ENCODE peak calls at places on chromosome 4, in eight cellular contexts. F is NCI-H1694, G is EH, I is natural killer cell, V is lung microvascular endothelial cell, Z is naive B cell, U is NCI-H524, N is iris pigment epithelial cell. C is an unnamed sample.

GRCh38 chr4:184118516-184118915 is 99.2 kb downstream of the ENPP6 start:
- DNase-seq in V (no peak), U (no peak), F (no peak), Z (no peak), N (no peak), G (no peak), I (no peak), C (no peak)

GRCh38 chr4:77104405-77105292 is 28.9 kb upstream of the CCNI start:
- DNase-seq in G (peak), U (peak), N (peak), V (peak), F (no peak), I (no peak), Z (no peak), C (no peak)

GRCh38 chr4:98658287-98659105 is at the start of gene TSPAN5:
- DNase-seq in V (peak), G (peak), F (peak), I (peak), Z (peak), U (peak), N (peak), C (peak)

GRCh38 chr4:51843309-51844156 is 580 bp downstream of the DCUN1D4 start:
- DNase-seq in I (no peak), F (no peak), Z (peak), N (peak), V (peak), U (peak), G (peak), C (no peak)

GRCh38 chr4:99404595-99405287 is 30.4 kb downstream of the ADH7 start:
- DNase-seq in V (peak), U (no peak), F (no peak), Z (no peak), I (no peak), N (peak), G (peak), C (peak)

GRCh38 chr4:138406881-138407280 is 164.7 kb upstream of the SLC7A11 start:
- DNase-seq in I (no peak), G (peak), Z (no peak), U (peak), N (peak), V (no peak), F (no peak), C (peak)

GRCh38 chr4:176794151-176794550 is 1.4 kb upstream of the VEGFC start:
- DNase-seq in F (no peak), V (peak), N (peak), I (no peak), U (no peak), G (peak), Z (no peak), C (peak)

GRCh38 chr4:78720994-78721677 is 55.0 kb upstream of the BMP2K start:
- DNase-seq in I (no peak), N (no peak), G (no peak), Z (peak), V (peak), U (no peak), F (no peak), C (no peak)

GRCh38 chr4:161642708-161643107 is 521.1 kb downstream of the FSTL5 start:
- DNase-seq in I (no peak), G (no peak), U (peak), N (peak), F (no peak), V (no peak), Z (no peak), C (no peak)

GRCh38 chr4:81652069-81652478 is 180.4 kb upstream of the RASGEF1B start:
- DNase-seq in N (no peak), I (no peak), U (no peak), G (no peak), F (no peak), V (no peak), Z (no peak), C (peak)

GRCh38 chr4:185183622-185184281 is 20.0 kb downstream of the CFAP97 start:
- DNase-seq in V (peak), I (peak), Z (peak), N (peak), G (peak), U (peak), F (peak), C (peak)

GRCh38 chr4:182978152-182978827 is 61.1 kb upstream of the DCTD start:
- DNase-seq in N (peak), I (no peak), Z (no peak), F (no peak), V (peak), U (no peak), G (peak), C (no peak)

GRCh38 chr4:121712001-121712655 is 15.3 kb upstream of the ANXA5 start:
- DNase-seq in I (no peak), F (no peak), V (no peak), U (no peak), Z (no peak), N (no peak), G (no peak), C (no peak)

GRCh38 chr4:152454398-152455011 is 81.4 kb downstream of the FBXW7 start:
- DNase-seq in Z (no peak), I (no peak), G (peak), N (peak), V (peak), U (peak), F (peak), C (peak)

GRCh38 chr4:1363540-1363939 is 16.5 kb downstream of the UVSSA start:
- DNase-seq in N (no peak), I (no peak), G (no peak), V (no peak), F (no peak), Z (no peak), U (no peak), C (no peak)

GRCh38 chr4:169485791-169486742 is 126.3 kb downstream of the NEK1 start:
- DNase-seq in Z (peak), U (peak), F (peak), I (no peak), G (peak), V (peak), N (peak), C (peak)

GRCh38 chr4:125397226-125397625 is 82.5 kb downstream of the FAT4 start:
- DNase-seq in U (no peak), Z (no peak), F (no peak), N (peak), I (no peak), V (peak), G (no peak), C (no peak)

GRCh38 chr4:6562931-6563901 is 11.8 kb upstream of the MAN2B2 start:
- DNase-seq in N (peak), V (no peak), U (no peak), G (peak), F (no peak), Z (no peak), I (no peak), C (no peak)

GRCh38 chr4:5711479-5712184 is 631 bp downstream of the EVC start:
- DNase-seq in U (peak), N (peak), I (no peak), F (no peak), G (peak), V (peak), Z (no peak), C (no peak)

GRCh38 chr4:48268956-48269860 is at the start of gene TEC:
- DNase-seq in G (peak), V (peak), Z (no peak), I (no peak), N (peak), U (peak), F (no peak), C (peak)

GRCh38 chr4:10099521-10100325 is 16.9 kb downstream of the WDR1 start:
- DNase-seq in I (no peak), G (no peak), U (peak), F (no peak), N (no peak), V (no peak), Z (no peak), C (no peak)

GRCh38 chr4:121189811-121190210 is 25.7 kb upstream of the TNIP3 start:
- DNase-seq in G (no peak), F (no peak), U (no peak), V (no peak), I (no peak), N (no peak), Z (no peak), C (no peak)

GRCh38 chr4:157804986-157805385 is 367.8 kb downstream of the GASK1B start:
- DNase-seq in F (no peak), U (peak), Z (no peak), V (peak), I (no peak), G (no peak), N (peak), C (peak)

GRCh38 chr4:142158980-142159379 is 522.6 kb downstream of the IL15 start:
- DNase-seq in U (no peak), Z (no peak), I (no peak), V (no peak), N (no peak), F (no peak), G (no peak), C (no peak)

GRCh38 chr4:169909897-169910296 is 116.3 kb downstream of the MFAP3L start:
- DNase-seq in I (no peak), F (no peak), V (no peak), U (no peak), G (no peak), Z (no peak), N (no peak), C (no peak)

GRCh38 chr4:43132010-43132582 is 239.6 kb downstream of the GRXCR1 start:
- DNase-seq in N (peak), G (peak), U (peak), F (peak), I (no peak), V (peak), Z (peak), C (peak)

GRCh38 chr4:26613242-26613641 is 29.4 kb downstream of the TBC1D19 start:
- DNase-seq in V (no peak), I (no peak), U (no peak), N (peak), Z (no peak), F (no peak), G (no peak), C (no peak)

GRCh38 chr4:182369211-182369610 is 126.0 kb downstream of the TENM3 start:
- DNase-seq in V (no peak), U (no peak), N (peak), F (no peak), Z (no peak), I (no peak), G (peak), C (no peak)

GRCh38 chr4:68466185-68466584 is 18.9 kb downstream of the TMPRSS11E start:
- DNase-seq in F (no peak), U (no peak), G (peak), N (peak), I (no peak), Z (no peak), V (no peak), C (peak)

GRCh38 chr4:14225683-14226207 is 598.2 kb upstream of the BOD1L1 start:
- DNase-seq in I (no peak), U (no peak), F (no peak), N (no peak), G (no peak), V (no peak), Z (no peak), C (no peak)

GRCh38 chr4:110260299-110260698 is 61.9 kb upstream of the ELOVL6 start:
- DNase-seq in U (no peak), Z (no peak), F (no peak), G (no peak), I (no peak), N (no peak), V (no peak), C (no peak)

GRCh38 chr4:124636793-124637192 is 75.7 kb downstream of the ANKRD50 start:
- DNase-seq in Z (no peak), U (peak), V (no peak), N (peak), G (no peak), I (no peak), F (no peak), C (peak)

GRCh38 chr4:5708171-5708828 is at the start of gene EVC2:
- DNase-seq in G (peak), V (peak), U (peak), Z (no peak), N (peak), I (no peak), F (no peak), C (peak)

GRCh38 chr4:99200148-99200547 is 18.9 kb downstream of the ADH6 start:
- DNase-seq in G (no peak), I (no peak), Z (no peak), N (no peak), F (no peak), U (no peak), V (no peak), C (no peak)

GRCh38 chr4:180589575-180589974 is 1653.6 kb upstream of the TENM3 start:
- DNase-seq in V (no peak), U (no peak), Z (no peak), G (no peak), I (no peak), F (no peak), N (no peak), C (no peak)

GRCh38 chr4:8281519-8282133 is 12.1 kb downstream of the HTRA3 start:
- DNase-seq in N (peak), Z (no peak), G (peak), U (no peak), I (no peak), F (peak), V (no peak), C (no peak)

GRCh38 chr4:167021545-167022155 is 212.6 kb downstream of the SPOCK3 start:
- DNase-seq in V (peak), G (peak), F (peak), I (peak), U (peak), N (peak), Z (peak), C (peak)

GRCh38 chr4:140675599-140676231 is 80.5 kb downstream of the TBC1D9 start:
- DNase-seq in I (no peak), Z (no peak), G (peak), N (peak), F (no peak), V (peak), U (no peak), C (peak)

GRCh38 chr4:92234393-92235176 is 69.2 kb upstream of the GRID2 start:
- DNase-seq in N (peak), Z (no peak), I (no peak), V (no peak), U (no peak), F (no peak), G (peak), C (peak)

GRCh38 chr4:163482197-163482596 is 8.6 kb upstream of the TKTL2 start:
- DNase-seq in F (no peak), U (no peak), Z (peak), G (no peak), V (no peak), I (no peak), N (no peak), C (no peak)